ENCODE peak calls at places on chromosomes 11 and 22, in five cellular contexts. W is H1, U is HepG2, C is A549, X is K562. M is an unnamed sample.

GRCh38 chr11:83033972-83034672 is 37.6 kb downstream of the RAB30 start:
- DNase-seq in U (no peak), W (no peak), C (no peak), X (peak), M (peak)

GRCh38 chr11:13962562-13963168 is at the start of gene SPON1:
- DNase-seq in X (no peak), C (no peak), U (no peak), W (no peak), M (peak)

GRCh38 chr11:121067912-121068652 is 33.0 kb upstream of the TECTA start:
- DNase-seq in C (no peak), U (no peak), W (no peak), X (no peak), M (no peak)

GRCh38 chr11:29629281-29629680 is 387.5 kb downstream of the KCNA4 start:
- DNase-seq in U (no peak), C (no peak), W (no peak), X (no peak), M (no peak)

GRCh38 chr11:20022363-20023081 is 137.8 kb downstream of the DBX1 start:
- DNase-seq in U (peak), X (no peak), W (no peak), C (peak), M (peak)

GRCh38 chr11:130146797-130147196 is 12.8 kb upstream of the ST14 start:
- DNase-seq in W (no peak), U (no peak), C (no peak), X (no peak), M (no peak)

GRCh38 chr22:31085493-31085824 is 4.3 kb downstream of the SMTN start:
- DNase-seq in C (no peak), X (no peak), W (no peak), U (no peak), M (no peak)

GRCh38 chr22:23574877-23575276 is 5.2 kb downstream of the IGLL1 start:
- DNase-seq in X (no peak), C (no peak), U (no peak), W (no peak), M (no peak)

GRCh38 chr11:35088226-35088625 is 50.7 kb upstream of the CD44 start:
- DNase-seq in C (no peak), X (no peak), U (no peak), W (no peak), M (no peak)

GRCh38 chr11:18245396-18245795 is 3.1 kb downstream of the SAA2 start:
- DNase-seq in X (no peak), W (no peak), U (no peak), C (no peak), M (no peak)

GRCh38 chr11:109347304-109347703 is 74.7 kb upstream of the C11orf87 start:
- DNase-seq in C (no peak), X (no peak), U (no peak), W (no peak), M (no peak)

GRCh38 chr11:104620991-104621390 is 277.3 kb downstream of the CASP12 start:
- DNase-seq in X (no peak), W (no peak), C (no peak), U (no peak), M (no peak)

GRCh38 chr11:2534131-2534956 is 89.5 kb downstream of the KCNQ1 start:
- DNase-seq in W (no peak), U (no peak), X (no peak), C (no peak), M (no peak)

GRCh38 chr11:11843642-11844041 is 1.9 kb downstream of the USP47 start:
- DNase-seq in C (no peak), W (no peak), X (no peak), U (no peak), M (no peak)

GRCh38 chr22:32661296-32661695 is 140.2 kb upstream of the TIMP3 start:
- DNase-seq in C (no peak), U (no peak), W (peak), X (no peak), M (peak)

GRCh38 chr22:44634426-44635321 is 67.3 kb upstream of the PRR5 start:
- DNase-seq in W (no peak), U (peak), X (no peak), C (no peak), M (no peak)

GRCh38 chr11:112805658-112806057 is 155.6 kb upstream of the NCAM1 start:
- DNase-seq in U (no peak), C (no peak), W (no peak), X (no peak), M (no peak)

GRCh38 chr11:35265755-35266454 is 126.9 kb downstream of the CD44 start:
- DNase-seq in U (no peak), W (no peak), C (no peak), X (no peak), M (no peak)

GRCh38 chr11:80136991-80137390 is 696.2 kb upstream of the TENM4 start:
- DNase-seq in C (no peak), X (no peak), U (no peak), W (no peak), M (no peak)
- TF ChIP-seq MAFK in C (no peak), X (no peak), U (no peak), W (no peak), M (no peak)

DNA sequence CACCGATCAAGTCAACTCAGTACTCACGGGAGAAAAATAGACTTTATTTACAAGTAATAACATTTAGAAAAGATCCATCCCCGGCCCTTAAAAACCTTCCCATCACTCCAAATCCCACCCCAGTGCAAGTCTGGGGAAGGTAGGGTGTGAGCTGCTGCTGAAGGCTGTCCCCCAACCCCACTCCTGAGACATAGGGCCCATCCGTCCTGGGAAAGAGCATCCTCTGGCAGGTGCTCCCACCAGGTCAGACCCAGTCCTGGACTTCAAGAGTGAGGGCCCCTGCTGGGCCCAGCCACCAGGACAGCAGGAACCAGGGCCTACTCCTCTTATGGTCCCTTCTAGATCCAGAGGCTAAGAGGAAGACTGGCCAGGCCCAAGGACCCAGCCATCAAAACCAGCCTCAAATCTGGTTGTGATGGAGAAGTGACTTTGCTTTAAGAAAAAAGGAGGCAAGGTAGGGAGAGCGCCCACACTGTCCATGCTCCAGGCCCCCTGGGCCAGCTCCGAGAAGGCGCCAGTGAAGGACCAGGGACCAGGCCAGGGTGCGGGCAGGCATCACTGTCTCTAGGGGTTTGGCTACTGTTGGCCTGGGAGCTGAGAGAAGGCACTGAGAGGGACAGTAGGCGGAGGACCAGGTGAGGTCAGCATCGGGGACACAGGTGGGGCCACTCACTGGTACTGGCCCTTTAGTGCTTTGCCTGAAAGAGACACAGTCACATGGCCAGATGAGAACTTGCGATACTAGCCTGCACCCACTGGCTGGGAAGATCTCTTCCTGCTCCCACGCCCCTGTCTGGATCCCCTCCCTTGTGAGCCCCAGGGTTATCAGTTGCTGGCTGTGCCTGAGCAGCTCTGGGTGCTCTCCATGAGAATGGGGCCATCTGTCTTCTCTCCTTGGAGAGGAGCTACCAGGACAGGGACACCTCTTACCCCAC is 4.4 kb downstream of the IL18BP start:
- DNase-seq in W (no peak), X (peak), C (no peak), U (no peak), M (no peak)
- TF ChIP-seq POLR2A in W (peak), X (peak), C (no peak), U (no peak), M (no peak)

DNA sequence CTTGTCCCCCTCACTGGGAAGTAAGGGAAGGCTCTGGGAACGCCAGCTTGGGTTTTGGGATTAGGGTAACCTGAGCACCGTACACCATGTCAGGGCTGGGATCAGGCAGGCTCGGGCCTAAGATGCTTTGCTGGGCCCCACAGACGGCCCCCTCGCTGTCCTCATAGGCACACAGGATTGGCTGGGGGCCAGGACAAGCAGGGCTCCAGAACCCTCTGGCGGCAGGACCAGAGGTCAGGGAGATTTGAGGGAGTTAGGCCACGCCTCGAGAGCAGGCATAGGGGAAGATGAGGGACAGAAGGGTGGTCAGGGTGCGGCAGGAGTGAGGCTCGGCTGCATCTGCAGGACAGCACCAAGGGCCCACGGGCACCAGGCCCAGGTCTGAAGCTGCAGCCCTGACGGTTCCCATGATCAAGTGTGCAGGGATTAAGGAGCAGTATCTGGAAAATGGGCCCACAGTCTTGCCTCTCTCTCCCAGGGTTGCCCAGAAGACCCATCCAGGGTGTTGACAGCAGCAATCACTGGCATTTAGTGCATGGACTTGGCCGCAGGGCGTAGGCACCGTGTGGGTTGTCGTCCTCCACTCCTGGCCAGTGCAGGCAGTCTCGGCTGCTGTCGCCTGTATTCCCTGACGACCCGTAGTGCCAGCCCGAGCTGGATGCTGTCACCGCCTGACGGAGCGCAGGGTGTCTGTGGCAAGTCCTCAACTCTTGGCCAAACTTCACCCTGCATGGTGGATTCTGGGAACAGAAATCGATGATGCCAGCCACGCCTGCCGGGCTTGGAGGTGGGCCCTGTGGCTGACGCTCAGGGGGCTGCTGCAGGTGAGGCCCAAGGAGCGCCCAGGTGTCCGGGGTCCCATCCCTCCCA is 15.7 kb upstream of the GNB1L start:
- DNase-seq in W (no peak), U (peak), X (no peak), C (no peak), M (no peak)
- TF ChIP-seq MAFK in W (no peak), U (no peak), X (no peak), C (no peak), M (no peak)

GRCh38 chr22:41914611-41915034 is 251 bp downstream of the SHISA8 start:
- DNase-seq in W (no peak), C (no peak), U (no peak), X (no peak), M (no peak)

GRCh38 chr22:41916745-41917358 is 2.0 kb upstream of the SHISA8 start:
- DNase-seq in C (no peak), W (no peak), X (no peak), U (no peak), M (no peak)

GRCh38 chr22:41913842-41914534 is 886 bp downstream of the SHISA8 start:
- DNase-seq in C (no peak), U (no peak), W (no peak), X (no peak), M (no peak)

GRCh38 chr22:41915783-41916493 is 1.1 kb upstream of the SHISA8 start:
- DNase-seq in U (no peak), W (no peak), X (no peak), C (no peak), M (no peak)

DNA sequence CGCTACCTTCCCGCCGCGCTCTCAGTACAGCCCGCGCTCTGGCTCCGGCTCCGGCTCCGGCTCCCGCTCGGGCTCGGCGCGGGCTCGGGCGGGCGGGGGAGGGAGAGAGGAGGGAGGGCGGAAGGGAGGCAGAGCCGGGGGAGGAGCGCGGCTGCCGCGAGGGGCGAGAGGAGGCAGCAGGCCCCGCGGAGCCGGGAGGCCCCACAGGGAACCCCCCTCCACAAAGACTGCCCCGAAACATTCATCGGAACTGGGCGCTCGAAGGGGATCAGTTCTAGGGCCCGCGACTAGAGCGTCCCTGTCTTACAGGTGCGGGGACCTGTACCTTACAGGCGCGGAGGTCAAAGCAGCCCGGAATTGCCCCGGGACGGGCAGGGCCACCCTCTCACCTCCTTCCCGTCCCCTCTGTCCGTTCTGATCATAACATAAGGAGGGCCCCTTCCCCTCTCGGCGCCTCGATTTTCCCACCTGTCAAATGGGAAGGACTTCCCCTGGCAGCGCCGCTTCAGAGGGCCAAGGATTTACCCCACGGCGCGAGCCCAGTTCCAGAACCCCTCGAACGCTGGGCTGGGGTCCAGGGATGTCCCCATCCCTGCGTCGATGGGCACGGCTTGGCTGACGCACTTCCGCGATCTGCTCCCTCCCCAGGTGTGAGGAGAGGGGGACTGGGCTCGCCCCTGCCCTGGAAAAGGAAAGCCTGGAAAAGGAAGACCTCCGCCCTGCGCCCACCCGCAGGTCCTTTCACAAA is at the start of gene SHISA8:
- DNase-seq in W (no peak), C (no peak), U (no peak), X (peak), M (peak)
- TF ChIP-seq POLR2A in W (no peak), C (no peak), U (no peak), X (no peak), M (no peak)

DNA sequence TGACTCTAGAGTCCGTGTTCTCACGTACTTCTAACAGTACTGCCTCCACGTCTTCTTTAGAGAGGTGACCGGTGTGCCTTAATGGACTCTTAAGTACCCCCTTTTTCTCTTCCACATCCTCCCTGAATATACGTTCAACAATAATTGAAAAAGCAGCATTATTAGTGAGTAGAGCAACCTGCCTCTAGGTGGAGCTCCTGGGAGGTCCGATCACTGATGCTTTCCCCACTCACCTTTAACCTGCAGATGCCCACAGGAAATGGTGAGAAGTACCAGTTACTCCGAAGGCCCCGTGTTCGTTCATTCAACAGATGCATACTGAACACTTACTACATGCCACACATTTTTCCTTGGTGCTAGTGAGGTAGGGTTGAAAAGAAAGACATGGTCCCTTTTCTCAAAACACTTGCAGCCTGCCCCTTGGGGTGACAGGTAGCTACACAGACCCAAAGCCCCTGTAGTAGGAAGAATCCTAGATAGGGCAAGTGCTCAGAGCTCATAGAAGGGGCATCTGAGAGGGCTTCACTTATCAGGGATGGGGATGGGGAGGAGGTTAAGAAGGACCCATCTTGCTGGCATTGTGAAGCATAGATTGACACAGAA is 72.7 kb downstream of the FEZ1 start:
- DNase-seq in W (no peak), X (peak), C (peak), U (peak), M (no peak)
- TF ChIP-seq MAFK in W (no peak), X (no peak), C (no peak), U (no peak), M (no peak)